ENCODE peak calls at places on chromosomes 13 and 19, in six cellular contexts. J, Z, P, B, T and I are unnamed samples. For H3K4me1, the result is how much of the 10 kb centered on the place peaks cover.

GRCh38 chr19:45954132-45954531 is 19.5 kb downstream of the NOVA2 start:
- DNase-seq in J (no peak), Z (no peak), P (no peak), B (no peak), T (peak), I (no peak)

GRCh38 chr19:18636969-18637629 is at the start of gene KLHL26:
- DNase-seq in J (no peak), Z (no peak), P (no peak), B (no peak), T (no peak), I (peak)

GRCh38 chr13:77359171-77359570 is 32.3 kb upstream of the MYCBP2 start:
- DNase-seq in J (no peak), Z (no peak), P (no peak), B (no peak), T (no peak), I (no peak)

GRCh38 chr13:20174656-20175405 is 14.0 kb upstream of the GJA3 start:
- DNase-seq in J (peak), Z (peak), P (peak), B (peak), T (no peak), I (peak)

GRCh38 chr19:16638666-16639065 is 10.7 kb upstream of the MED26 start:
- DNase-seq in J (no peak), Z (no peak), P (no peak), B (no peak), T (no peak), I (no peak)

GRCh38 chr13:65677906-65678305 is 1552.2 kb downstream of the PCDH9 start:
- DNase-seq in J (no peak), Z (no peak), P (no peak), B (no peak), T (no peak), I (no peak)

GRCh38 chr19:47492571-47493377 is 8.8 kb upstream of the KPTN start:
- DNase-seq in J (no peak), Z (no peak), P (no peak), B (no peak), T (no peak), I (no peak)

GRCh38 chr13:46010148-46010547 is 42.4 kb downstream of the ZC3H13 start:
- DNase-seq in J (peak), Z (no peak), P (no peak), B (no peak), T (peak), I (no peak)

GRCh38 chr13:33379597-33379996 is 94.0 kb upstream of the STARD13 start:
- DNase-seq in J (no peak), Z (no peak), P (no peak), B (no peak), T (no peak), I (no peak)

GRCh38 chr19:40257096-40257517 is 28.0 kb downstream of the AKT2 start:
- DNase-seq in J (no peak), Z (no peak), P (no peak), B (no peak), T (no peak), I (peak)

GRCh38 chr13:32228330-32229041 is 86.7 kb downstream of the ZAR1L start:
- DNase-seq in J (peak), Z (no peak), P (no peak), B (no peak), T (no peak), I (no peak)

GRCh38 chr13:84455143-84455905 is 573.0 kb upstream of the SLITRK1 start:
- DNase-seq in J (no peak), Z (no peak), P (no peak), B (no peak), T (peak), I (no peak)

GRCh38 chr13:95440441-95441088 is 112.0 kb upstream of the CLDN10 start:
- DNase-seq in J (no peak), Z (no peak), P (no peak), B (no peak), T (no peak), I (no peak)

GRCh38 chr13:40261947-40262346 is 404.5 kb downstream of the FOXO1 start:
- DNase-seq in J (no peak), Z (no peak), P (no peak), B (no peak), T (no peak), I (no peak)

GRCh38 chr19:39126312-39126561 is 651 bp downstream of the PAK4 start:
- DNase-seq in J (no peak), Z (no peak), P (no peak), B (no peak), T (no peak), I (no peak)

GRCh38 chr13:74132152-74132767 is 1.9 kb downstream of the KLF12 start:
- DNase-seq in J (no peak), Z (no peak), P (no peak), B (no peak), T (no peak), I (no peak)

GRCh38 chr13:97003071-97003470 is 8.8 kb upstream of the OXGR1 start:
- DNase-seq in J (no peak), Z (no peak), P (no peak), B (no peak), T (no peak), I (no peak)

GRCh38 chr19:4386038-4386782 is 14.1 kb downstream of the SH3GL1 start:
- DNase-seq in J (no peak), Z (no peak), P (no peak), B (no peak), T (no peak), I (no peak)
- H3K4me1 ChIP-seq in J (under half), Z (half or more), P (under half), B (under half), T (under half), I (under half)

GRCh38 chr13:87084192-87084591 is 587.0 kb upstream of the SLITRK5 start:
- DNase-seq in J (no peak), Z (no peak), P (no peak), B (no peak), T (no peak), I (no peak)
- TF ChIP-seq CTCF in J (no peak), Z (no peak), P (no peak), B (no peak), T (no peak), I (no peak)

DNA sequence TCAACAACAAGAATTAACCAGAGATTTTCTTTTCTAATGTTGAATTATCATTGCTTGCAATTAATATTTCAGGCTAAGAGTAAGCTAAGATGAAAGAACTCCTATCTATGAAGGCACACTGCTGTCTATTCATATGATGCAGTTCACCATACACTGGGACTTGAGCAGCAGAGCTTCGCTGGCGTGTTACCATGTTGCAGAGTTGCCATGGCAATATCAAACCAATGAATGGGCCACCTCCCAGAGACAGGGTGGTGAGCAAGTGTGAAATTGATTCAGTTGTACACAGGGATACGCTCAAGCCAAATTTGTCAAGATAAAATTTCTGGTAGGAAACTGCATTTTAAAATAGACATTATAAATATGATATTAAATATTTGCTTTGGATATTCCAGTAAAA is 69.3 kb upstream of the MYO16 start:
- DNase-seq in J (no peak), Z (no peak), P (no peak), B (no peak), T (no peak), I (no peak)
- TF ChIP-seq EP300 in J (no peak), Z (no peak), P (no peak), B (no peak), T (no peak), I (no peak)

DNA sequence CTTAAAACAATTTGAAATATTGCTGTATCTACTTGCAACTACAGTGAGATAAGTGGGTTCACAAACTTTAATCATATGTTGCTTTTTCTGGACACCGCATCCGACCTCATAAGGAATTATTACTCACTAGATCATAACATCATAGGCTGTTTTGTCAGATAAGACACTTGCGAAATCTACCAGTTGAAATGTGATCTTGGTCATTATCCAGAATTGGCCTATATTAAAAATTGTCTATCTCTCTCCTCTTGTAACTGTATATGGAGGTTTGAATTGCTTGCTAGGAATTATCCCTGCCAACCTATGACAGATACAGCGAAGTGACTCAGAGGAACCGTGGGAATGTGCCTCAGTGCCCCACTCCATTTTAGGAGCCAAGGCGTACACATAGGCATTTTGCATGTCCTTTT is 117.0 kb upstream of the POSTN start:
- DNase-seq in J (peak), Z (no peak), P (no peak), B (no peak), T (no peak), I (no peak)
- H3K4me1 ChIP-seq in J (under half), Z (under half), P (under half), B (under half), T (under half), I (under half)

DNA sequence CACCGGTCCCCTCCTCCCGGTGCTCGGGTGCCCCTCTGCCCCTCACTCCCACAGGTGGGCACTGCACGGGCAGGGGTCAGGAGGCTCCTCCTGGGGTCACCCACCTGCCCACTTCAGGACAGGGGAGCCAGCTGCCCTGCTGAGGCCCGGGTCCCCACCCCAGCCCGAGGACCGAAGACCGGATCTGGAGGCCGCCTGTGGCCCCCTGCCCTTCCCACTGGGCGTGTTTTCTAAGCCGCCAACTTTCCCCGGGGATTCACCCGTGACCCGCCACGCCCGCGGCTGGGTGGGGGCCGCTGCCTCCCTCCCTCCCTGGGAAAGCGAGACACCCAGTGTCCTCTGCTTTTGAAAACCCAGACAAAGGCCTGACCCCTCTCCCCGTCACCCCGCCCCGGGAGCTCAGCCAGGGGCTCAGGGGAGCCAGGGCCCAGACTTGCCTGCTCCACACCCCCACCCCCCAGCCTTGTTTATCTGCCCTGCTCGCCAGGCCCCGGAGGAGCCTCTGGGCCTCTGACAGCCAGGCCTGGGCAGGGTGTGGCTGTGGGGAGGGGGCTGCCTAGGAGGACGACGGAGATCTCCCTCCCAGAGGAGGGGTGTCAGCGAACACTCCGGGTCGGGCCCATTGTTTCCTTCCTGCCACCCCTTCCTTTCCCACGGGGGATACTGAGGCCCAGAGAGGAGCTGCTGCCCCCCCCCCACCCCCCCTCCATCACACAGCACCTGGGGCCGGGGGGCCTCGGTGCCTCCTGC is 1.4 kb downstream of the PALM start:
- DNase-seq in J (no peak), Z (no peak), P (peak), B (no peak), T (peak), I (no peak)
- TF ChIP-seq CTCF in J (no peak), Z (no peak), P (no peak), B (no peak), T (no peak), I (peak)

GRCh38 chr13:63107163-63107935 is 1691.7 kb upstream of the PCDH20 start:
- DNase-seq in J (peak), Z (no peak), P (no peak), B (no peak), T (no peak), I (no peak)

GRCh38 chr13:63117710-63118109 is 1702.1 kb upstream of the PCDH20 start:
- DNase-seq in J (no peak), Z (no peak), P (no peak), B (no peak), T (no peak), I (no peak)

GRCh38 chr13:63110431-63110830 is 1694.8 kb upstream of the PCDH20 start:
- DNase-seq in J (no peak), Z (no peak), P (no peak), B (no peak), T (no peak), I (no peak)

DNA sequence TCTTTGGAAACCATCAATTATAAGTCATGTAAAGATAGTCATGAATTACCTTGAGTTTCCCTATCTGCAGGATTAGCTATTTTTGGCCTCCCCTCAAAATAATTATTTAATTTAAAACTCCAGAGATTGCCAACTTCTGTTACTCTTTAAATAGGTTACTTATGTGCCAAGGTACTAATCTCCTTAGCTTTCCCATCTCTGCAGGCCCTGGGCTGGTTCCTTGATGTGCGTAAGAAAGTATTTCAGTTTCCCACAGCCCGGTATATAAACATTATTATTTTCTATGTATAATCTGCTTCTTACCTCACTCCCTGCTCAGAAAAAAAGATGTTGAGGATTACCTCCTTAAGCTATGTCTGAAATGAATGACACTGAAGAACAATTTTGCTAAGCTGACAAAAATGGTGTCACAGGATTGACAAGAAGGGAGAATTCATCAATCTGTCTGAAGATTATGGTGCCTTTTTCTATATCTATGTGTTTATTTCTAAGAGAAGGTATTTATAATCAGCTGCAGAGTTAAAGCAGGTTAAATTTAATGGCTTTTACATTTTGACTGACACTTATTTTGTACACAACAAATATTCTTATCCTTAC is 1697.2 kb upstream of the PCDH20 start:
- DNase-seq in J (no peak), Z (no peak), P (no peak), B (no peak), T (no peak), I (no peak)
- TF ChIP-seq EP300 in J (no peak), Z (no peak), P (no peak), B (no peak), T (no peak), I (no peak)

DNA sequence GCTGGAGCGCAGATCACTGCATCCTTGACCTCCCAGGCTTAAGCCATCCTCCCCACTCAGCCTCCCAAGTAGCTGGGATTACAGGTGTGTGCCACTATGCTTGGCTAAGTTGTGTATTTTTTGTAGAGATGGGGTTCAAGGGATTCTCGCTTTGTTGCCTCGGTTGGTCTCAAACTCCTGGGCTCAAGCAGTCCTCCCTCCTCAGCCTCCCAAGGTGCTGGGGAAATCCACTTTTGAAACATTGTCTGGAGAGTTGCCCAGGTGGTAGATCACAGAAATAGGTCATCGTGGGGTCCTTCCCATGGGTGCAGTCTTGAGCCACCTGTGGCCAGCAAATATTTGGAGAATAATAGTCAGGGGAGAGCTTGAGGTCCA is 5.2 kb downstream of the LDLR start:
- DNase-seq in J (no peak), Z (no peak), P (no peak), B (no peak), T (no peak), I (no peak)
- H3K4me1 ChIP-seq in J (under half), Z (under half), P (under half), B (under half), T (under half), I (half or more)

DNA sequence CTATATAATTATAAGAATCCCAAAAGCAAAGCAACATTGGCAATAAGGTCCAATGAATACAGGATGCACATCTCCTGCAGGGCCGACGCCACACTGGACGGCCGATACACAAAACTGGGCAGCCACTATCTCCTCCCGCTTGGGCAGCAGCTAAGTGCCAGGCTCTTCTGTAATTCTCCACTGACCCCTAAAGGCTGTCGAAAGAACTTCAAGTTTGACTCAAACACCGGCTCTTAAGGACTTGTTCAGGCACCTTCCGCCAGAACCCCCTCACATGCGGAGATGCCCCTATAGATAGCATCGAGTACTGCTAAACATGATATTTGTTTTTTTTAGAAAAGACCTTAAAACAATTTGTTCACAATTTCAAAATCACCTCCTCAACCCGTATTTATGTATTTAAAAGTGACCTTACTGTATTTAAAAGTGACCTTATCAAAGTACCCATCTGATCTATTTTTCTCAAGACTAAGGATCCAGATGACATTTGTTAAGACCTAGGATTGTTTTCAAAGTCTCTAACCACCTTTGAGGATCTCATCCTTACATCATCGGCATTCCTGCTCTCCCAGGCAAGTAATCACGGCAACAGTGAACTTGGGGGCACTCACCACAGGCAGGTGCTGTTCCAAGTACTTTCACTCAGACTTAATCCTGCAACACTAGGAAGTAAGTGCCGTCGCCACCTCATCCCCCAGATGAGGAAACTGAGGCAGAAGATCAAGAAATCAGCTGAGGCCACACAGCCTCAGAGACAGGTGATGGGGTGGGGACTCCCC is 77.8 kb downstream of the TUBGCP3 start:
- DNase-seq in J (peak), Z (peak), P (no peak), B (no peak), T (peak), I (no peak)
- TF ChIP-seq CTCF in J (peak), Z (peak), P (peak), B (peak), T (peak), I (peak)